ENCODE peak calls at places on chromosomes 6 and 20, in seven cellular contexts. One of them, this sample, is unnamed.

GRCh38 chr6:168713839-168714238 is 272.9 kb downstream of the SMOC2 start:
- DNase-seq in activated CD4-positive, alpha-beta T cell treated with anti-CD3 and anti-CD28 coated beads, Interleukin-2, amount 10 ng/mL, durations not matched to agents 7 days and 5 days: no peak
- DNase-seq in AG09319: no peak
- DNase-seq in iris pigment epithelial cell: peak; percentile 2
- DNase-seq in non-pigmented ciliary epithelial cell: no peak
- DNase-seq in activated gamma-delta T cell treated with Interleukin-2 at 50 U/mL for 16 hours: no peak
- DNase-seq in activated naive CD4-positive, alpha-beta T cell treated with anti-CD3 and anti-CD28 coated beads, Interleukin-2, amount 10 ng/mL, durations not matched to agents 7 days and 5 days: no peak
- DNase-seq in this sample: no peak

GRCh38 chr20:60256811-60257210 is 298.6 kb downstream of the CDH26 start:
- DNase-seq in activated CD4-positive, alpha-beta T cell treated with anti-CD3 and anti-CD28 coated beads, Interleukin-2, amount 10 ng/mL, durations not matched to agents 7 days and 5 days: no peak
- DNase-seq in AG09319: no peak
- DNase-seq in iris pigment epithelial cell: no peak
- DNase-seq in non-pigmented ciliary epithelial cell: no peak
- DNase-seq in activated gamma-delta T cell treated with Interleukin-2 at 50 U/mL for 16 hours: no peak
- DNase-seq in activated naive CD4-positive, alpha-beta T cell treated with anti-CD3 and anti-CD28 coated beads, Interleukin-2, amount 10 ng/mL, durations not matched to agents 7 days and 5 days: no peak
- DNase-seq in this sample: no peak

GRCh38 chr20:62952373-62953166 is at the start of gene SLC17A9:
- DNase-seq in activated CD4-positive, alpha-beta T cell treated with anti-CD3 and anti-CD28 coated beads, Interleukin-2, amount 10 ng/mL, durations not matched to agents 7 days and 5 days: peak; percentile 46
- DNase-seq in AG09319: peak; percentile 29
- DNase-seq in iris pigment epithelial cell: peak; percentile 31
- DNase-seq in non-pigmented ciliary epithelial cell: no peak
- DNase-seq in activated gamma-delta T cell treated with Interleukin-2 at 50 U/mL for 16 hours: peak; percentile 47
- DNase-seq in activated naive CD4-positive, alpha-beta T cell treated with anti-CD3 and anti-CD28 coated beads, Interleukin-2, amount 10 ng/mL, durations not matched to agents 7 days and 5 days: peak; percentile 77
- DNase-seq in this sample: no peak

GRCh38 chr6:167679137-167679736 is 147.5 kb upstream of the AFDN start:
- DNase-seq in activated CD4-positive, alpha-beta T cell treated with anti-CD3 and anti-CD28 coated beads, Interleukin-2, amount 10 ng/mL, durations not matched to agents 7 days and 5 days: no peak
- DNase-seq in AG09319: no peak
- DNase-seq in iris pigment epithelial cell: no peak
- DNase-seq in non-pigmented ciliary epithelial cell: no peak
- DNase-seq in activated gamma-delta T cell treated with Interleukin-2 at 50 U/mL for 16 hours: no peak
- DNase-seq in activated naive CD4-positive, alpha-beta T cell treated with anti-CD3 and anti-CD28 coated beads, Interleukin-2, amount 10 ng/mL, durations not matched to agents 7 days and 5 days: no peak
- DNase-seq in this sample: no peak

GRCh38 chr20:51624157-51624731 is 81.7 kb upstream of the NFATC2 start:
- DNase-seq in activated CD4-positive, alpha-beta T cell treated with anti-CD3 and anti-CD28 coated beads, Interleukin-2, amount 10 ng/mL, durations not matched to agents 7 days and 5 days: peak; percentile 65
- DNase-seq in AG09319: no peak
- DNase-seq in iris pigment epithelial cell: peak; percentile 62
- DNase-seq in non-pigmented ciliary epithelial cell: no peak
- DNase-seq in activated gamma-delta T cell treated with Interleukin-2 at 50 U/mL for 16 hours: peak; percentile 43
- DNase-seq in activated naive CD4-positive, alpha-beta T cell treated with anti-CD3 and anti-CD28 coated beads, Interleukin-2, amount 10 ng/mL, durations not matched to agents 7 days and 5 days: peak; percentile 70
- DNase-seq in this sample: peak; percentile 40

GRCh38 chr20:50416930-50417329 is 93.3 kb upstream of the PTPN1 start:
- DNase-seq in activated CD4-positive, alpha-beta T cell treated with anti-CD3 and anti-CD28 coated beads, Interleukin-2, amount 10 ng/mL, durations not matched to agents 7 days and 5 days: no peak
- DNase-seq in AG09319: no peak
- DNase-seq in iris pigment epithelial cell: no peak
- DNase-seq in non-pigmented ciliary epithelial cell: no peak
- DNase-seq in activated gamma-delta T cell treated with Interleukin-2 at 50 U/mL for 16 hours: no peak
- DNase-seq in activated naive CD4-positive, alpha-beta T cell treated with anti-CD3 and anti-CD28 coated beads, Interleukin-2, amount 10 ng/mL, durations not matched to agents 7 days and 5 days: no peak
- DNase-seq in this sample: no peak

GRCh38 chr6:112503210-112503609 is 156.1 kb downstream of the RFPL4B start:
- DNase-seq in activated CD4-positive, alpha-beta T cell treated with anti-CD3 and anti-CD28 coated beads, Interleukin-2, amount 10 ng/mL, durations not matched to agents 7 days and 5 days: no peak
- DNase-seq in AG09319: no peak
- DNase-seq in iris pigment epithelial cell: no peak
- DNase-seq in non-pigmented ciliary epithelial cell: no peak
- DNase-seq in activated gamma-delta T cell treated with Interleukin-2 at 50 U/mL for 16 hours: no peak
- DNase-seq in activated naive CD4-positive, alpha-beta T cell treated with anti-CD3 and anti-CD28 coated beads, Interleukin-2, amount 10 ng/mL, durations not matched to agents 7 days and 5 days: no peak
- DNase-seq in this sample: no peak

GRCh38 chr6:165689699-165690098 is 26.7 kb upstream of the PDE10A start:
- DNase-seq in activated CD4-positive, alpha-beta T cell treated with anti-CD3 and anti-CD28 coated beads, Interleukin-2, amount 10 ng/mL, durations not matched to agents 7 days and 5 days: no peak
- DNase-seq in AG09319: no peak
- DNase-seq in iris pigment epithelial cell: peak; percentile 31
- DNase-seq in non-pigmented ciliary epithelial cell: peak; percentile 27
- DNase-seq in activated gamma-delta T cell treated with Interleukin-2 at 50 U/mL for 16 hours: no peak
- DNase-seq in activated naive CD4-positive, alpha-beta T cell treated with anti-CD3 and anti-CD28 coated beads, Interleukin-2, amount 10 ng/mL, durations not matched to agents 7 days and 5 days: no peak
- DNase-seq in this sample: no peak

GRCh38 chr6:108800510-108800909 is 47.7 kb upstream of the ARMC2 start:
- DNase-seq in activated CD4-positive, alpha-beta T cell treated with anti-CD3 and anti-CD28 coated beads, Interleukin-2, amount 10 ng/mL, durations not matched to agents 7 days and 5 days: no peak
- DNase-seq in AG09319: no peak
- DNase-seq in iris pigment epithelial cell: peak; percentile 15
- DNase-seq in non-pigmented ciliary epithelial cell: no peak
- DNase-seq in activated gamma-delta T cell treated with Interleukin-2 at 50 U/mL for 16 hours: no peak
- DNase-seq in activated naive CD4-positive, alpha-beta T cell treated with anti-CD3 and anti-CD28 coated beads, Interleukin-2, amount 10 ng/mL, durations not matched to agents 7 days and 5 days: no peak
- DNase-seq in this sample: no peak

GRCh38 chr20:35601021-35601973 is 14.3 kb upstream of the SPAG4 start:
- DNase-seq in activated CD4-positive, alpha-beta T cell treated with anti-CD3 and anti-CD28 coated beads, Interleukin-2, amount 10 ng/mL, durations not matched to agents 7 days and 5 days: peak; percentile 83
- DNase-seq in AG09319: peak; percentile 25
- DNase-seq in iris pigment epithelial cell: peak; percentile 76
- DNase-seq in non-pigmented ciliary epithelial cell: no peak
- DNase-seq in activated gamma-delta T cell treated with Interleukin-2 at 50 U/mL for 16 hours: peak; percentile 68
- DNase-seq in activated naive CD4-positive, alpha-beta T cell treated with anti-CD3 and anti-CD28 coated beads, Interleukin-2, amount 10 ng/mL, durations not matched to agents 7 days and 5 days: peak; percentile 87
- DNase-seq in this sample: peak; percentile 22

GRCh38 chr6:156735751-156736150 is 41.4 kb upstream of the ARID1B start:
- DNase-seq in activated CD4-positive, alpha-beta T cell treated with anti-CD3 and anti-CD28 coated beads, Interleukin-2, amount 10 ng/mL, durations not matched to agents 7 days and 5 days: no peak
- DNase-seq in AG09319: no peak
- DNase-seq in iris pigment epithelial cell: no peak
- DNase-seq in non-pigmented ciliary epithelial cell: no peak
- DNase-seq in activated gamma-delta T cell treated with Interleukin-2 at 50 U/mL for 16 hours: no peak
- DNase-seq in activated naive CD4-positive, alpha-beta T cell treated with anti-CD3 and anti-CD28 coated beads, Interleukin-2, amount 10 ng/mL, durations not matched to agents 7 days and 5 days: no peak
- DNase-seq in this sample: no peak

GRCh38 chr6:90233994-90234393 is 62.6 kb downstream of the BACH2 start:
- DNase-seq in activated CD4-positive, alpha-beta T cell treated with anti-CD3 and anti-CD28 coated beads, Interleukin-2, amount 10 ng/mL, durations not matched to agents 7 days and 5 days: peak; percentile 90
- DNase-seq in AG09319: no peak
- DNase-seq in iris pigment epithelial cell: no peak
- DNase-seq in non-pigmented ciliary epithelial cell: no peak
- DNase-seq in activated gamma-delta T cell treated with Interleukin-2 at 50 U/mL for 16 hours: peak; percentile 62
- DNase-seq in activated naive CD4-positive, alpha-beta T cell treated with anti-CD3 and anti-CD28 coated beads, Interleukin-2, amount 10 ng/mL, durations not matched to agents 7 days and 5 days: peak; percentile 91
- DNase-seq in this sample: peak; percentile 93

GRCh38 chr6:149995235-149995750 is 30.0 kb downstream of the RAET1L start:
- DNase-seq in activated CD4-positive, alpha-beta T cell treated with anti-CD3 and anti-CD28 coated beads, Interleukin-2, amount 10 ng/mL, durations not matched to agents 7 days and 5 days: no peak
- DNase-seq in AG09319: no peak
- DNase-seq in iris pigment epithelial cell: no peak
- DNase-seq in non-pigmented ciliary epithelial cell: no peak
- DNase-seq in activated gamma-delta T cell treated with Interleukin-2 at 50 U/mL for 16 hours: no peak
- DNase-seq in activated naive CD4-positive, alpha-beta T cell treated with anti-CD3 and anti-CD28 coated beads, Interleukin-2, amount 10 ng/mL, durations not matched to agents 7 days and 5 days: no peak
- DNase-seq in this sample: no peak

GRCh38 chr6:12296255-12296573 is 6.1 kb downstream of the EDN1 start:
- DNase-seq in activated CD4-positive, alpha-beta T cell treated with anti-CD3 and anti-CD28 coated beads, Interleukin-2, amount 10 ng/mL, durations not matched to agents 7 days and 5 days: no peak
- DNase-seq in AG09319: peak; percentile 80
- DNase-seq in iris pigment epithelial cell: peak; percentile 50
- DNase-seq in non-pigmented ciliary epithelial cell: no peak
- DNase-seq in activated gamma-delta T cell treated with Interleukin-2 at 50 U/mL for 16 hours: no peak
- DNase-seq in activated naive CD4-positive, alpha-beta T cell treated with anti-CD3 and anti-CD28 coated beads, Interleukin-2, amount 10 ng/mL, durations not matched to agents 7 days and 5 days: no peak
- DNase-seq in this sample: no peak

GRCh38 chr20:48945840-48946514 is 24.5 kb downstream of the ARFGEF2 start:
- DNase-seq in activated CD4-positive, alpha-beta T cell treated with anti-CD3 and anti-CD28 coated beads, Interleukin-2, amount 10 ng/mL, durations not matched to agents 7 days and 5 days: no peak
- DNase-seq in AG09319: no peak
- DNase-seq in iris pigment epithelial cell: peak; percentile 48
- DNase-seq in non-pigmented ciliary epithelial cell: no peak
- DNase-seq in activated gamma-delta T cell treated with Interleukin-2 at 50 U/mL for 16 hours: no peak
- DNase-seq in activated naive CD4-positive, alpha-beta T cell treated with anti-CD3 and anti-CD28 coated beads, Interleukin-2, amount 10 ng/mL, durations not matched to agents 7 days and 5 days: no peak
- DNase-seq in this sample: no peak

GRCh38 chr6:125781307-125781868 is 9.4 kb upstream of the NCOA7 start:
- DNase-seq in activated CD4-positive, alpha-beta T cell treated with anti-CD3 and anti-CD28 coated beads, Interleukin-2, amount 10 ng/mL, durations not matched to agents 7 days and 5 days: peak; percentile 74
- DNase-seq in AG09319: no peak
- DNase-seq in iris pigment epithelial cell: peak; percentile 43
- DNase-seq in non-pigmented ciliary epithelial cell: no peak
- DNase-seq in activated gamma-delta T cell treated with Interleukin-2 at 50 U/mL for 16 hours: peak; percentile 48
- DNase-seq in activated naive CD4-positive, alpha-beta T cell treated with anti-CD3 and anti-CD28 coated beads, Interleukin-2, amount 10 ng/mL, durations not matched to agents 7 days and 5 days: peak; percentile 69
- DNase-seq in this sample: peak; percentile 77

GRCh38 chr6:167995302-167995701 is 2.2 kb upstream of the KIF25 start:
- DNase-seq in activated CD4-positive, alpha-beta T cell treated with anti-CD3 and anti-CD28 coated beads, Interleukin-2, amount 10 ng/mL, durations not matched to agents 7 days and 5 days: no peak
- DNase-seq in AG09319: no peak
- DNase-seq in iris pigment epithelial cell: no peak
- DNase-seq in non-pigmented ciliary epithelial cell: no peak
- DNase-seq in activated gamma-delta T cell treated with Interleukin-2 at 50 U/mL for 16 hours: no peak
- DNase-seq in activated naive CD4-positive, alpha-beta T cell treated with anti-CD3 and anti-CD28 coated beads, Interleukin-2, amount 10 ng/mL, durations not matched to agents 7 days and 5 days: no peak
- DNase-seq in this sample: no peak

GRCh38 chr20:63520594-63520938 is at the start of gene PPDPF:
- DNase-seq in activated CD4-positive, alpha-beta T cell treated with anti-CD3 and anti-CD28 coated beads, Interleukin-2, amount 10 ng/mL, durations not matched to agents 7 days and 5 days: peak; percentile 84
- DNase-seq in AG09319: peak; percentile 64
- DNase-seq in iris pigment epithelial cell: peak; percentile 76
- DNase-seq in non-pigmented ciliary epithelial cell: peak; percentile 20
- DNase-seq in activated gamma-delta T cell treated with Interleukin-2 at 50 U/mL for 16 hours: peak; percentile 80
- DNase-seq in activated naive CD4-positive, alpha-beta T cell treated with anti-CD3 and anti-CD28 coated beads, Interleukin-2, amount 10 ng/mL, durations not matched to agents 7 days and 5 days: peak; percentile 85
- DNase-seq in this sample: peak; percentile 53

GRCh38 chr20:2559641-2560040 is 23.3 kb downstream of the TMC2 start:
- DNase-seq in activated CD4-positive, alpha-beta T cell treated with anti-CD3 and anti-CD28 coated beads, Interleukin-2, amount 10 ng/mL, durations not matched to agents 7 days and 5 days: no peak
- DNase-seq in AG09319: no peak
- DNase-seq in iris pigment epithelial cell: no peak
- DNase-seq in non-pigmented ciliary epithelial cell: no peak
- DNase-seq in activated gamma-delta T cell treated with Interleukin-2 at 50 U/mL for 16 hours: no peak
- DNase-seq in activated naive CD4-positive, alpha-beta T cell treated with anti-CD3 and anti-CD28 coated beads, Interleukin-2, amount 10 ng/mL, durations not matched to agents 7 days and 5 days: no peak
- DNase-seq in this sample: no peak

GRCh38 chr6:12628327-12628726 is 88.2 kb upstream of the PHACTR1 start:
- DNase-seq in activated CD4-positive, alpha-beta T cell treated with anti-CD3 and anti-CD28 coated beads, Interleukin-2, amount 10 ng/mL, durations not matched to agents 7 days and 5 days: no peak
- DNase-seq in AG09319: no peak
- DNase-seq in iris pigment epithelial cell: no peak
- DNase-seq in non-pigmented ciliary epithelial cell: no peak
- DNase-seq in activated gamma-delta T cell treated with Interleukin-2 at 50 U/mL for 16 hours: no peak
- DNase-seq in activated naive CD4-positive, alpha-beta T cell treated with anti-CD3 and anti-CD28 coated beads, Interleukin-2, amount 10 ng/mL, durations not matched to agents 7 days and 5 days: no peak
- DNase-seq in this sample: no peak

GRCh38 chr6:13512900-13513299 is 25.5 kb upstream of the GFOD1 start:
- DNase-seq in activated CD4-positive, alpha-beta T cell treated with anti-CD3 and anti-CD28 coated beads, Interleukin-2, amount 10 ng/mL, durations not matched to agents 7 days and 5 days: no peak
- DNase-seq in AG09319: no peak
- DNase-seq in iris pigment epithelial cell: no peak
- DNase-seq in non-pigmented ciliary epithelial cell: no peak
- DNase-seq in activated gamma-delta T cell treated with Interleukin-2 at 50 U/mL for 16 hours: no peak
- DNase-seq in activated naive CD4-positive, alpha-beta T cell treated with anti-CD3 and anti-CD28 coated beads, Interleukin-2, amount 10 ng/mL, durations not matched to agents 7 days and 5 days: no peak
- DNase-seq in this sample: no peak

GRCh38 chr20:13325033-13325432 is 104.0 kb downstream of the ISM1 start:
- DNase-seq in activated CD4-positive, alpha-beta T cell treated with anti-CD3 and anti-CD28 coated beads, Interleukin-2, amount 10 ng/mL, durations not matched to agents 7 days and 5 days: no peak
- DNase-seq in AG09319: no peak
- DNase-seq in iris pigment epithelial cell: peak; percentile 49
- DNase-seq in non-pigmented ciliary epithelial cell: no peak
- DNase-seq in activated gamma-delta T cell treated with Interleukin-2 at 50 U/mL for 16 hours: no peak
- DNase-seq in activated naive CD4-positive, alpha-beta T cell treated with anti-CD3 and anti-CD28 coated beads, Interleukin-2, amount 10 ng/mL, durations not matched to agents 7 days and 5 days: no peak
- DNase-seq in this sample: no peak

GRCh38 chr6:15444881-15445280 is 199.0 kb downstream of the JARID2 start:
- DNase-seq in activated CD4-positive, alpha-beta T cell treated with anti-CD3 and anti-CD28 coated beads, Interleukin-2, amount 10 ng/mL, durations not matched to agents 7 days and 5 days: no peak
- DNase-seq in AG09319: no peak
- DNase-seq in iris pigment epithelial cell: no peak
- DNase-seq in non-pigmented ciliary epithelial cell: no peak
- DNase-seq in activated gamma-delta T cell treated with Interleukin-2 at 50 U/mL for 16 hours: peak; percentile 11
- DNase-seq in activated naive CD4-positive, alpha-beta T cell treated with anti-CD3 and anti-CD28 coated beads, Interleukin-2, amount 10 ng/mL, durations not matched to agents 7 days and 5 days: peak; percentile 31
- DNase-seq in this sample: no peak

GRCh38 chr20:15362849-15363248 is 1025.4 kb upstream of the FLRT3 start:
- DNase-seq in activated CD4-positive, alpha-beta T cell treated with anti-CD3 and anti-CD28 coated beads, Interleukin-2, amount 10 ng/mL, durations not matched to agents 7 days and 5 days: no peak
- DNase-seq in AG09319: no peak
- DNase-seq in iris pigment epithelial cell: no peak
- DNase-seq in non-pigmented ciliary epithelial cell: no peak
- DNase-seq in activated gamma-delta T cell treated with Interleukin-2 at 50 U/mL for 16 hours: no peak
- DNase-seq in activated naive CD4-positive, alpha-beta T cell treated with anti-CD3 and anti-CD28 coated beads, Interleukin-2, amount 10 ng/mL, durations not matched to agents 7 days and 5 days: no peak
- DNase-seq in this sample: no peak

GRCh38 chr20:44702776-44703175 is 12.4 kb upstream of the CCN5 start:
- DNase-seq in activated CD4-positive, alpha-beta T cell treated with anti-CD3 and anti-CD28 coated beads, Interleukin-2, amount 10 ng/mL, durations not matched to agents 7 days and 5 days: no peak
- DNase-seq in AG09319: peak; percentile 89
- DNase-seq in iris pigment epithelial cell: peak; percentile 95
- DNase-seq in non-pigmented ciliary epithelial cell: no peak
- DNase-seq in activated gamma-delta T cell treated with Interleukin-2 at 50 U/mL for 16 hours: no peak
- DNase-seq in activated naive CD4-positive, alpha-beta T cell treated with anti-CD3 and anti-CD28 coated beads, Interleukin-2, amount 10 ng/mL, durations not matched to agents 7 days and 5 days: no peak
- DNase-seq in this sample: no peak

GRCh38 chr6:119078449-119079287 is at the start of gene FAM184A:
- DNase-seq in activated CD4-positive, alpha-beta T cell treated with anti-CD3 and anti-CD28 coated beads, Interleukin-2, amount 10 ng/mL, durations not matched to agents 7 days and 5 days: peak; percentile 76
- DNase-seq in AG09319: no peak
- DNase-seq in iris pigment epithelial cell: peak; percentile 56
- DNase-seq in non-pigmented ciliary epithelial cell: no peak
- DNase-seq in activated gamma-delta T cell treated with Interleukin-2 at 50 U/mL for 16 hours: peak; percentile 54
- DNase-seq in activated naive CD4-positive, alpha-beta T cell treated with anti-CD3 and anti-CD28 coated beads, Interleukin-2, amount 10 ng/mL, durations not matched to agents 7 days and 5 days: peak; percentile 85
- DNase-seq in this sample: peak; percentile 52

GRCh38 chr6:37807656-37808055 is 11.9 kb upstream of the ZFAND3 start:
- DNase-seq in activated CD4-positive, alpha-beta T cell treated with anti-CD3 and anti-CD28 coated beads, Interleukin-2, amount 10 ng/mL, durations not matched to agents 7 days and 5 days: no peak
- DNase-seq in AG09319: no peak
- DNase-seq in iris pigment epithelial cell: no peak
- DNase-seq in non-pigmented ciliary epithelial cell: no peak
- DNase-seq in activated gamma-delta T cell treated with Interleukin-2 at 50 U/mL for 16 hours: no peak
- DNase-seq in activated naive CD4-positive, alpha-beta T cell treated with anti-CD3 and anti-CD28 coated beads, Interleukin-2, amount 10 ng/mL, durations not matched to agents 7 days and 5 days: no peak
- DNase-seq in this sample: no peak

GRCh38 chr20:57638173-57638894 is 18.1 kb upstream of the ZBP1 start:
- DNase-seq in activated CD4-positive, alpha-beta T cell treated with anti-CD3 and anti-CD28 coated beads, Interleukin-2, amount 10 ng/mL, durations not matched to agents 7 days and 5 days: no peak
- DNase-seq in AG09319: no peak
- DNase-seq in iris pigment epithelial cell: peak; percentile 27
- DNase-seq in non-pigmented ciliary epithelial cell: no peak
- DNase-seq in activated gamma-delta T cell treated with Interleukin-2 at 50 U/mL for 16 hours: no peak
- DNase-seq in activated naive CD4-positive, alpha-beta T cell treated with anti-CD3 and anti-CD28 coated beads, Interleukin-2, amount 10 ng/mL, durations not matched to agents 7 days and 5 days: no peak
- DNase-seq in this sample: no peak

GRCh38 chr6:21448485-21449109 is 145.0 kb upstream of the SOX4 start:
- DNase-seq in activated CD4-positive, alpha-beta T cell treated with anti-CD3 and anti-CD28 coated beads, Interleukin-2, amount 10 ng/mL, durations not matched to agents 7 days and 5 days: no peak
- DNase-seq in AG09319: no peak
- DNase-seq in iris pigment epithelial cell: no peak
- DNase-seq in non-pigmented ciliary epithelial cell: no peak
- DNase-seq in activated gamma-delta T cell treated with Interleukin-2 at 50 U/mL for 16 hours: no peak
- DNase-seq in activated naive CD4-positive, alpha-beta T cell treated with anti-CD3 and anti-CD28 coated beads, Interleukin-2, amount 10 ng/mL, durations not matched to agents 7 days and 5 days: no peak
- DNase-seq in this sample: no peak

GRCh38 chr6:56995347-56995746 is 40.4 kb downstream of the BEND6 start:
- DNase-seq in activated CD4-positive, alpha-beta T cell treated with anti-CD3 and anti-CD28 coated beads, Interleukin-2, amount 10 ng/mL, durations not matched to agents 7 days and 5 days: no peak
- DNase-seq in AG09319: no peak
- DNase-seq in iris pigment epithelial cell: no peak
- DNase-seq in non-pigmented ciliary epithelial cell: no peak
- DNase-seq in activated gamma-delta T cell treated with Interleukin-2 at 50 U/mL for 16 hours: no peak
- DNase-seq in activated naive CD4-positive, alpha-beta T cell treated with anti-CD3 and anti-CD28 coated beads, Interleukin-2, amount 10 ng/mL, durations not matched to agents 7 days and 5 days: no peak
- DNase-seq in this sample: no peak

GRCh38 chr6:52640170-52640569 is 30.7 kb upstream of the TMEM14A start:
- DNase-seq in activated CD4-positive, alpha-beta T cell treated with anti-CD3 and anti-CD28 coated beads, Interleukin-2, amount 10 ng/mL, durations not matched to agents 7 days and 5 days: no peak
- DNase-seq in AG09319: no peak
- DNase-seq in iris pigment epithelial cell: no peak
- DNase-seq in non-pigmented ciliary epithelial cell: no peak
- DNase-seq in activated gamma-delta T cell treated with Interleukin-2 at 50 U/mL for 16 hours: no peak
- DNase-seq in activated naive CD4-positive, alpha-beta T cell treated with anti-CD3 and anti-CD28 coated beads, Interleukin-2, amount 10 ng/mL, durations not matched to agents 7 days and 5 days: no peak
- DNase-seq in this sample: no peak

GRCh38 chr20:32139947-32140346 is 30.4 kb downstream of the TM9SF4 start:
- DNase-seq in activated CD4-positive, alpha-beta T cell treated with anti-CD3 and anti-CD28 coated beads, Interleukin-2, amount 10 ng/mL, durations not matched to agents 7 days and 5 days: no peak
- DNase-seq in AG09319: no peak
- DNase-seq in iris pigment epithelial cell: no peak
- DNase-seq in non-pigmented ciliary epithelial cell: no peak
- DNase-seq in activated gamma-delta T cell treated with Interleukin-2 at 50 U/mL for 16 hours: no peak
- DNase-seq in activated naive CD4-positive, alpha-beta T cell treated with anti-CD3 and anti-CD28 coated beads, Interleukin-2, amount 10 ng/mL, durations not matched to agents 7 days and 5 days: no peak
- DNase-seq in this sample: no peak

GRCh38 chr6:68054776-68055175 is 580.3 kb upstream of the ADGRB3 start:
- DNase-seq in activated CD4-positive, alpha-beta T cell treated with anti-CD3 and anti-CD28 coated beads, Interleukin-2, amount 10 ng/mL, durations not matched to agents 7 days and 5 days: no peak
- DNase-seq in AG09319: no peak
- DNase-seq in iris pigment epithelial cell: peak; percentile 33
- DNase-seq in non-pigmented ciliary epithelial cell: peak; percentile 40
- DNase-seq in activated gamma-delta T cell treated with Interleukin-2 at 50 U/mL for 16 hours: no peak
- DNase-seq in activated naive CD4-positive, alpha-beta T cell treated with anti-CD3 and anti-CD28 coated beads, Interleukin-2, amount 10 ng/mL, durations not matched to agents 7 days and 5 days: no peak
- DNase-seq in this sample: no peak

GRCh38 chr20:56443654-56444540 is 24.5 kb upstream of the RTF2 start:
- DNase-seq in activated CD4-positive, alpha-beta T cell treated with anti-CD3 and anti-CD28 coated beads, Interleukin-2, amount 10 ng/mL, durations not matched to agents 7 days and 5 days: no peak
- DNase-seq in AG09319: no peak
- DNase-seq in iris pigment epithelial cell: no peak
- DNase-seq in non-pigmented ciliary epithelial cell: no peak
- DNase-seq in activated gamma-delta T cell treated with Interleukin-2 at 50 U/mL for 16 hours: no peak
- DNase-seq in activated naive CD4-positive, alpha-beta T cell treated with anti-CD3 and anti-CD28 coated beads, Interleukin-2, amount 10 ng/mL, durations not matched to agents 7 days and 5 days: no peak
- DNase-seq in this sample: no peak

GRCh38 chr20:10924628-10925266 is 250.9 kb upstream of the JAG1 start:
- DNase-seq in activated CD4-positive, alpha-beta T cell treated with anti-CD3 and anti-CD28 coated beads, Interleukin-2, amount 10 ng/mL, durations not matched to agents 7 days and 5 days: no peak
- DNase-seq in AG09319: peak; percentile 85
- DNase-seq in iris pigment epithelial cell: peak; percentile 91
- DNase-seq in non-pigmented ciliary epithelial cell: no peak
- DNase-seq in activated gamma-delta T cell treated with Interleukin-2 at 50 U/mL for 16 hours: no peak
- DNase-seq in activated naive CD4-positive, alpha-beta T cell treated with anti-CD3 and anti-CD28 coated beads, Interleukin-2, amount 10 ng/mL, durations not matched to agents 7 days and 5 days: no peak
- DNase-seq in this sample: no peak

GRCh38 chr6:134002821-134003220 is 49.6 kb downstream of the SLC2A12 start:
- DNase-seq in activated CD4-positive, alpha-beta T cell treated with anti-CD3 and anti-CD28 coated beads, Interleukin-2, amount 10 ng/mL, durations not matched to agents 7 days and 5 days: no peak
- DNase-seq in AG09319: no peak
- DNase-seq in iris pigment epithelial cell: peak; percentile 36
- DNase-seq in non-pigmented ciliary epithelial cell: peak; percentile 43
- DNase-seq in activated gamma-delta T cell treated with Interleukin-2 at 50 U/mL for 16 hours: no peak
- DNase-seq in activated naive CD4-positive, alpha-beta T cell treated with anti-CD3 and anti-CD28 coated beads, Interleukin-2, amount 10 ng/mL, durations not matched to agents 7 days and 5 days: no peak
- DNase-seq in this sample: no peak

GRCh38 chr6:133888931-133889556 is at the start of gene TCF21:
- DNase-seq in activated CD4-positive, alpha-beta T cell treated with anti-CD3 and anti-CD28 coated beads, Interleukin-2, amount 10 ng/mL, durations not matched to agents 7 days and 5 days: no peak
- DNase-seq in AG09319: no peak
- DNase-seq in iris pigment epithelial cell: no peak
- DNase-seq in non-pigmented ciliary epithelial cell: peak; percentile 35
- DNase-seq in activated gamma-delta T cell treated with Interleukin-2 at 50 U/mL for 16 hours: no peak
- DNase-seq in activated naive CD4-positive, alpha-beta T cell treated with anti-CD3 and anti-CD28 coated beads, Interleukin-2, amount 10 ng/mL, durations not matched to agents 7 days and 5 days: no peak
- DNase-seq in this sample: no peak

GRCh38 chr6:36848658-36849441 is 9.6 kb upstream of the CPNE5 start:
- DNase-seq in activated CD4-positive, alpha-beta T cell treated with anti-CD3 and anti-CD28 coated beads, Interleukin-2, amount 10 ng/mL, durations not matched to agents 7 days and 5 days: no peak
- DNase-seq in AG09319: no peak
- DNase-seq in iris pigment epithelial cell: peak; percentile 19
- DNase-seq in non-pigmented ciliary epithelial cell: no peak
- DNase-seq in activated gamma-delta T cell treated with Interleukin-2 at 50 U/mL for 16 hours: no peak
- DNase-seq in activated naive CD4-positive, alpha-beta T cell treated with anti-CD3 and anti-CD28 coated beads, Interleukin-2, amount 10 ng/mL, durations not matched to agents 7 days and 5 days: no peak
- DNase-seq in this sample: no peak